ENCODE peak calls at places on chromosomes 12 and 14, in seven cellular contexts. E is posterior cingulate gyrus; B is OCI-LY7; M is hypothalamus; C is stimulated activated CD4-positive, alpha-beta T cell treated with anti-CD3 and anti-CD28 coated beads, Interleukin-12 subunit alpha, Interleukin-12 subunit beta, amount 100 ng/mL, for 4 hours; F is mucosa of gallbladder; V is aorta. D is an unnamed sample.
A peak's percentile ranks its signal among the peaks of the same experiment; 100 is the strongest.

GRCh38 chr14:76591270-76591669 is 170.0 kb upstream of the VASH1 start:
- DNase-seq in V (no peak), F (no peak), C (no peak), M (no peak), E (no peak), B (no peak), D (no peak)

GRCh38 chr12:54383041-54383609 is 1.4 kb downstream of the ZNF385A start:
- DNase-seq in V (peak; percentile 64), F (no peak), E (no peak), C (no peak), B (no peak), M (no peak), D (no peak)

GRCh38 chr12:110073049-110073831 is 24.9 kb upstream of the C12orf76 start:
- DNase-seq in F (no peak), V (no peak), E (peak; percentile 87), B (peak; percentile 54), M (peak; percentile 87), C (peak; percentile 13), D (no peak)

GRCh38 chr14:73850940-73851339 is 691 bp upstream of the PTGR2 start:
- DNase-seq in E (no peak), V (no peak), M (no peak), F (no peak), C (no peak), B (no peak), D (peak; percentile 39)

GRCh38 chr12:82359115-82359478 is 768 bp downstream of the METTL25 start:
- DNase-seq in M (no peak), E (no peak), F (no peak), B (peak; percentile 36), C (no peak), V (no peak), D (peak; percentile 50)

GRCh38 chr12:26425587-26426260 is 230.4 kb downstream of the SSPN start:
- DNase-seq in B (no peak), V (no peak), F (no peak), M (no peak), E (no peak), C (no peak), D (no peak)

GRCh38 chr12:62317017-62317416 is 56.8 kb downstream of the USP15 start:
- DNase-seq in C (no peak), M (no peak), V (no peak), B (no peak), F (no peak), E (no peak), D (no peak)

GRCh38 chr12:80268924-80269749 is 169.8 kb downstream of the OTOGL start:
- DNase-seq in B (no peak), M (no peak), E (no peak), V (no peak), C (no peak), F (no peak), D (no peak)

GRCh38 chr14:25833341-25834121 is 764.3 kb downstream of the NOVA1 start:
- DNase-seq in V (no peak), B (peak; percentile 10), M (no peak), F (peak; percentile 34), E (peak; percentile 32), C (no peak), D (peak; percentile 72)

GRCh38 chr14:59297070-59297766 is 108.8 kb downstream of the DAAM1 start:
- DNase-seq in B (no peak), M (no peak), V (no peak), E (no peak), C (no peak), F (no peak), D (no peak)

GRCh38 chr14:93976477-93977057 is at the start of gene ASB2:
- DNase-seq in C (no peak), V (no peak), F (peak; percentile 40), E (no peak), B (peak; percentile 46), M (no peak), D (no peak)

GRCh38 chr14:53871947-53872346 is 84.7 kb downstream of the BMP4 start:
- DNase-seq in E (no peak), B (no peak), M (no peak), V (no peak), F (no peak), C (no peak), D (no peak)

GRCh38 chr12:40473979-40474378 is 218.3 kb upstream of the CNTN1 start:
- DNase-seq in E (no peak), C (no peak), M (no peak), F (no peak), V (no peak), B (no peak), D (peak; percentile 71)

GRCh38 chr12:1122803-1123202 is 131.8 kb downstream of the ERC1 start:
- DNase-seq in E (no peak), F (no peak), M (no peak), V (no peak), C (no peak), B (no peak), D (peak; percentile 89)

GRCh38 chr12:26870491-26871419 is 37.8 kb upstream of the ITPR2 start:
- DNase-seq in C (no peak), B (no peak), E (no peak), F (peak; percentile 18), M (no peak), V (no peak), D (peak; percentile 29)

GRCh38 chr12:82363990-82364389 is 5.7 kb downstream of the METTL25 start:
- DNase-seq in E (no peak), B (no peak), V (no peak), M (no peak), F (no peak), C (no peak), D (peak; percentile 15)

GRCh38 chr14:94462219-94462551 is 9.6 kb upstream of the SERPINA11 start:
- DNase-seq in C (no peak), E (no peak), M (no peak), B (no peak), F (no peak), V (no peak), D (no peak)

GRCh38 chr12:129903956-129904769 is at the start of gene TMEM132D:
- DNase-seq in C (no peak), E (peak; percentile 52), F (no peak), M (no peak), V (no peak), B (no peak), D (no peak)

GRCh38 chr12:55659486-55660385 is 23.0 kb downstream of the OR10P1 start:
- DNase-seq in F (peak; percentile 44), B (peak; percentile 61), C (no peak), M (no peak), E (no peak), V (no peak), D (peak; percentile 46)

GRCh38 chr12:75812341-75813018 is 219.1 kb downstream of the PHLDA1 start:
- DNase-seq in C (no peak), B (no peak), M (no peak), E (no peak), V (no peak), F (no peak), D (peak; percentile 67)

GRCh38 chr12:100793182-100793581 is 1.4 kb upstream of the ANO4 start:
- DNase-seq in C (no peak), V (no peak), F (no peak), B (no peak), E (no peak), M (no peak), D (no peak)

GRCh38 chr14:80784824-80785223 is 156.7 kb downstream of the CEP128 start:
- DNase-seq in E (no peak), M (no peak), B (no peak), F (no peak), V (no peak), C (no peak), D (no peak)

D was measured in NCI-H82.